ENCODE peak calls at places on chromosomes 4 and X, in nine cellular contexts. One of them, this sample, is unnamed.

GRCh38 chr4:146054676-146055075 is 116.1 kb upstream of the ZNF827 start:
- DNase-seq in T-helper 2 cell: no peak
- DNase-seq in upper lobe of right lung: no peak
- DNase-seq in T-helper 9 cell: no peak
- DNase-seq in OCI-LY7: no peak
- DNase-seq in Panc1: no peak
- DNase-seq in tibial nerve: no peak
- DNase-seq in astrocyte of the hippocampus: no peak
- DNase-seq in lung: no peak
- DNase-seq in this sample: no peak

GRCh38 chr4:94931626-94932025 is 173.9 kb downstream of the BMPR1B start:
- DNase-seq in T-helper 2 cell: no peak
- DNase-seq in upper lobe of right lung: no peak
- DNase-seq in T-helper 9 cell: no peak
- DNase-seq in OCI-LY7: no peak
- DNase-seq in Panc1: no peak
- DNase-seq in tibial nerve: no peak
- DNase-seq in astrocyte of the hippocampus: no peak
- DNase-seq in lung: no peak
- DNase-seq in this sample: no peak

GRCh38 chrX:45233541-45233940 is 32.9 kb upstream of the DIPK2B start:
- DNase-seq in T-helper 2 cell: no peak
- DNase-seq in upper lobe of right lung: no peak
- DNase-seq in T-helper 9 cell: no peak
- DNase-seq in OCI-LY7: no peak
- DNase-seq in Panc1: no peak
- DNase-seq in tibial nerve: no peak
- DNase-seq in astrocyte of the hippocampus: no peak
- DNase-seq in lung: no peak
- DNase-seq in this sample: no peak

GRCh38 chr4:79851625-79852304 is 221.3 kb downstream of the ANTXR2 start:
- DNase-seq in T-helper 2 cell: no peak
- DNase-seq in upper lobe of right lung: no peak
- DNase-seq in T-helper 9 cell: no peak
- DNase-seq in OCI-LY7: no peak
- DNase-seq in Panc1: no peak
- DNase-seq in tibial nerve: no peak
- DNase-seq in astrocyte of the hippocampus: no peak
- DNase-seq in lung: no peak
- DNase-seq in this sample: no peak

GRCh38 chr4:107711831-107712230 is 8.2 kb downstream of the PAPSS1 start:
- DNase-seq in T-helper 2 cell: no peak
- DNase-seq in upper lobe of right lung: no peak
- DNase-seq in T-helper 9 cell: no peak
- DNase-seq in OCI-LY7: no peak
- DNase-seq in Panc1: no peak
- DNase-seq in tibial nerve: no peak
- DNase-seq in astrocyte of the hippocampus: no peak
- DNase-seq in lung: no peak
- DNase-seq in this sample: no peak

GRCh38 chr4:148116264-148116663 is 325.9 kb downstream of the NR3C2 start:
- DNase-seq in T-helper 2 cell: no peak
- DNase-seq in upper lobe of right lung: no peak
- DNase-seq in T-helper 9 cell: no peak
- DNase-seq in OCI-LY7: no peak
- DNase-seq in Panc1: no peak
- DNase-seq in tibial nerve: no peak
- DNase-seq in astrocyte of the hippocampus: peak
- DNase-seq in lung: no peak
- DNase-seq in this sample: no peak

GRCh38 chr4:16496501-16496900 is 270.2 kb upstream of the TAPT1 start:
- DNase-seq in T-helper 2 cell: no peak
- DNase-seq in upper lobe of right lung: no peak
- DNase-seq in T-helper 9 cell: no peak
- DNase-seq in OCI-LY7: no peak
- DNase-seq in Panc1: no peak
- DNase-seq in tibial nerve: no peak
- DNase-seq in astrocyte of the hippocampus: peak
- DNase-seq in lung: no peak
- DNase-seq in this sample: no peak

GRCh38 chrX:84188320-84188834 is 378 bp upstream of the RPS6KA6 start:
- DNase-seq in T-helper 2 cell: no peak
- DNase-seq in upper lobe of right lung: peak
- DNase-seq in T-helper 9 cell: no peak
- DNase-seq in OCI-LY7: no peak
- DNase-seq in Panc1: no peak
- DNase-seq in tibial nerve: no peak
- DNase-seq in astrocyte of the hippocampus: peak
- DNase-seq in lung: peak
- DNase-seq in this sample: peak

GRCh38 chrX:150038977-150039599 is 100.8 kb upstream of the EOLA2 start:
- DNase-seq in T-helper 2 cell: no peak
- DNase-seq in upper lobe of right lung: no peak
- DNase-seq in T-helper 9 cell: no peak
- DNase-seq in OCI-LY7: no peak
- DNase-seq in Panc1: no peak
- DNase-seq in tibial nerve: no peak
- DNase-seq in astrocyte of the hippocampus: no peak
- DNase-seq in lung: no peak
- DNase-seq in this sample: no peak

GRCh38 chrX:127302841-127303240 is 483.3 kb downstream of the PRR32 start:
- DNase-seq in T-helper 2 cell: no peak
- DNase-seq in upper lobe of right lung: no peak
- DNase-seq in T-helper 9 cell: no peak
- DNase-seq in OCI-LY7: no peak
- DNase-seq in Panc1: no peak
- DNase-seq in tibial nerve: no peak
- DNase-seq in astrocyte of the hippocampus: no peak
- DNase-seq in lung: no peak
- DNase-seq in this sample: no peak

GRCh38 chr4:145544998-145545397 is 63.3 kb downstream of the SMAD1 start:
- DNase-seq in T-helper 2 cell: no peak
- DNase-seq in upper lobe of right lung: no peak
- DNase-seq in T-helper 9 cell: no peak
- DNase-seq in OCI-LY7: no peak
- DNase-seq in Panc1: no peak
- DNase-seq in tibial nerve: no peak
- DNase-seq in astrocyte of the hippocampus: no peak
- DNase-seq in lung: no peak
- DNase-seq in this sample: no peak

GRCh38 chr4:140856692-140857091 is 100.5 kb upstream of the TBC1D9 start:
- DNase-seq in T-helper 2 cell: no peak
- DNase-seq in upper lobe of right lung: no peak
- DNase-seq in T-helper 9 cell: no peak
- DNase-seq in OCI-LY7: no peak
- DNase-seq in Panc1: no peak
- DNase-seq in tibial nerve: no peak
- DNase-seq in astrocyte of the hippocampus: peak
- DNase-seq in lung: no peak
- DNase-seq in this sample: peak

GRCh38 chrX:134599173-134599914 is 58.9 kb downstream of the PLAC1 start:
- DNase-seq in T-helper 2 cell: no peak
- DNase-seq in upper lobe of right lung: no peak
- DNase-seq in T-helper 9 cell: no peak
- DNase-seq in OCI-LY7: no peak
- DNase-seq in Panc1: no peak
- DNase-seq in tibial nerve: peak
- DNase-seq in astrocyte of the hippocampus: peak
- DNase-seq in lung: no peak
- DNase-seq in this sample: no peak

GRCh38 chr4:121869841-121870822 is at the start of gene BBS7:
- DNase-seq in T-helper 2 cell: peak
- DNase-seq in upper lobe of right lung: peak
- DNase-seq in T-helper 9 cell: peak
- DNase-seq in OCI-LY7: peak
- DNase-seq in Panc1: peak
- DNase-seq in tibial nerve: peak
- DNase-seq in astrocyte of the hippocampus: peak
- DNase-seq in lung: peak
- DNase-seq in this sample: peak

GRCh38 chr4:147732516-147733193 is 767 bp downstream of the ARHGAP10 start:
- DNase-seq in T-helper 2 cell: no peak
- DNase-seq in upper lobe of right lung: peak
- DNase-seq in T-helper 9 cell: peak
- DNase-seq in OCI-LY7: no peak
- DNase-seq in Panc1: no peak
- DNase-seq in tibial nerve: no peak
- DNase-seq in astrocyte of the hippocampus: peak
- DNase-seq in lung: peak
- DNase-seq in this sample: no peak

GRCh38 chr4:162010362-162010761 is 153.4 kb downstream of the FSTL5 start:
- DNase-seq in T-helper 2 cell: no peak
- DNase-seq in upper lobe of right lung: no peak
- DNase-seq in T-helper 9 cell: no peak
- DNase-seq in OCI-LY7: no peak
- DNase-seq in Panc1: no peak
- DNase-seq in tibial nerve: no peak
- DNase-seq in astrocyte of the hippocampus: no peak
- DNase-seq in lung: no peak
- DNase-seq in this sample: no peak

GRCh38 chrX:68841251-68842049 is 12.6 kb downstream of the EFNB1 start:
- DNase-seq in T-helper 2 cell: no peak
- DNase-seq in upper lobe of right lung: no peak
- DNase-seq in T-helper 9 cell: no peak
- DNase-seq in OCI-LY7: no peak
- DNase-seq in Panc1: no peak
- DNase-seq in tibial nerve: no peak
- DNase-seq in astrocyte of the hippocampus: no peak
- DNase-seq in lung: no peak
- DNase-seq in this sample: no peak

GRCh38 chrX:41303013-41303412 is 30.9 kb upstream of the DDX3X start:
- DNase-seq in T-helper 2 cell: no peak
- DNase-seq in upper lobe of right lung: no peak
- DNase-seq in T-helper 9 cell: no peak
- DNase-seq in OCI-LY7: no peak
- DNase-seq in Panc1: no peak
- DNase-seq in tibial nerve: no peak
- DNase-seq in astrocyte of the hippocampus: peak
- DNase-seq in lung: no peak
- DNase-seq in this sample: no peak

This sample was measured in NCI-H2107.